ENCODE peak calls at places on chromosomes 6 and 20, in four cellular contexts. H is midbrain, G is germinal center, T is Right ventricle myocardium superior. A is an unnamed sample.

GRCh38 chr20:44805991-44806729 is 4.2 kb downstream of the RIMS4 start:
- DNase-seq in G (no peak), H (peak; percentile 20), T (peak; percentile 71), A (no peak)

GRCh38 chr6:25590986-25591385 is 61.0 kb upstream of the SCGN start:
- DNase-seq in G (no peak), T (no peak), H (no peak), A (no peak)

GRCh38 chr6:37451411-37452273 is 18.6 kb downstream of the CMTR1 start:
- DNase-seq in T (no peak), H (no peak), G (no peak), A (no peak)

GRCh38 chr6:79078057-79078969 is at the start of gene PHIP:
- DNase-seq in T (peak; percentile 96), G (peak; percentile 76), H (peak; percentile 95), A (peak; percentile 93)

GRCh38 chr20:3258429-3258828 is 19.4 kb upstream of the SLC4A11 start:
- DNase-seq in T (peak; percentile 24), G (no peak), H (no peak), A (no peak)

GRCh38 chr6:2109796-2110195 is 135.6 kb downstream of the GMDS start:
- DNase-seq in G (no peak), T (no peak), H (no peak), A (no peak)

GRCh38 chr6:123838612-123839279 is 35.1 kb downstream of the NKAIN2 start:
- DNase-seq in G (no peak), H (no peak), T (no peak), A (no peak)

GRCh38 chr6:6277418-6277817 is 43.0 kb downstream of the F13A1 start:
- DNase-seq in H (no peak), T (no peak), G (no peak), A (no peak)

GRCh38 chr6:109687271-109687721 is 3.7 kb downstream of the AK9 start:
- DNase-seq in G (no peak), H (no peak), T (no peak), A (no peak)

GRCh38 chr6:27791182-27791939 is 120.8 kb downstream of the OR2B2 start:
- DNase-seq in T (no peak), H (peak; percentile 58), G (no peak), A (peak; percentile 65)

GRCh38 chr6:13450628-13451027 is 36.8 kb downstream of the GFOD1 start:
- DNase-seq in T (no peak), H (no peak), G (no peak), A (no peak)

GRCh38 chr6:100620085-100620484 is 155.4 kb upstream of the SIM1 start:
- DNase-seq in H (no peak), G (no peak), T (no peak), A (no peak)

GRCh38 chr6:78883651-78884050 is 16.3 kb downstream of the IRAK1BP1 start:
- DNase-seq in G (no peak), H (no peak), T (no peak), A (no peak)

GRCh38 chr20:62496525-62497218 is 20.9 kb upstream of the GATA5 start:
- DNase-seq in T (no peak), H (no peak), G (peak; percentile 62), A (peak; percentile 43)

GRCh38 chr20:46307139-46307998 is 929 bp downstream of the CDH22 start:
- DNase-seq in G (peak; percentile 91), H (peak; percentile 11), T (peak; percentile 57), A (peak; percentile 74)

GRCh38 chr6:152380993-152381898 is 255.9 kb downstream of the SYNE1 start:
- DNase-seq in T (peak; percentile 84), H (peak; percentile 65), G (no peak), A (no peak)

GRCh38 chr6:133815313-133815712 is 73.6 kb upstream of the TCF21 start:
- DNase-seq in T (no peak), G (no peak), H (no peak), A (no peak)

GRCh38 chr20:10673176-10673830 is 496 bp downstream of the JAG1 start:
- DNase-seq in H (peak; percentile 79), G (peak; percentile 35), T (peak; percentile 58), A (peak; percentile 34)

GRCh38 chr6:20236899-20237600 is 24.8 kb upstream of the MBOAT1 start:
- DNase-seq in T (no peak), G (no peak), H (no peak), A (no peak)

GRCh38 chr6:44224154-44224977 is 971 bp downstream of the SLC29A1 start:
- DNase-seq in T (no peak), G (no peak), H (no peak), A (peak; percentile 40)

GRCh38 chr6:141199074-141199473 is 933.7 kb upstream of the GJE1 start:
- DNase-seq in G (no peak), T (no peak), H (no peak), A (no peak)